ENCODE peak calls at places on chromosomes 1 and 21, in seven cellular contexts. D is HFF-Myc, S is AG10803, Q is ovary, U is AG09309, M is thoracic aorta, X is HCT116. G is an unnamed sample.

GRCh38 chr1:203490607-203491006 is 3.3 kb upstream of the OPTC start:
- DNase-seq in U (no peak), D (no peak), M (no peak), X (no peak), Q (no peak), S (no peak), G (no peak)

GRCh38 chr1:190847166-190847565 is 369.5 kb upstream of the BRINP3 start:
- DNase-seq in U (no peak), S (no peak), M (no peak), Q (no peak), D (no peak), X (no peak), G (no peak)

GRCh38 chr1:231724876-231725647 is 98.5 kb downstream of the DISC1 start:
- DNase-seq in S (peak; percentile 55), X (peak; percentile 76), M (no peak), D (peak; percentile 27), U (peak; percentile 13), Q (peak; percentile 42), G (no peak)

GRCh38 chr21:27564684-27565280 is 597.9 kb upstream of the ADAMTS5 start:
- DNase-seq in Q (no peak), X (no peak), U (no peak), M (no peak), D (no peak), S (peak; percentile 69), G (peak; percentile 20)

GRCh38 chr1:151511636-151512215 is 539 bp downstream of the CGN start:
- DNase-seq in Q (peak; percentile 61), M (no peak), X (no peak), S (no peak), D (no peak), U (no peak), G (no peak)

GRCh38 chr21:27954806-27955205 is 987.9 kb upstream of the ADAMTS5 start:
- DNase-seq in U (peak; percentile 79), M (no peak), S (peak; percentile 23), Q (no peak), D (peak; percentile 56), X (no peak), G (peak; percentile 52)

GRCh38 chr1:94580367-94581115 is 39.0 kb upstream of the F3 start:
- DNase-seq in X (no peak), S (peak; percentile 31), U (no peak), Q (no peak), M (no peak), D (no peak), G (no peak)

GRCh38 chr1:39525366-39526165 is 34.1 kb downstream of the BMP8A start:
- DNase-seq in U (no peak), X (no peak), D (no peak), M (no peak), Q (no peak), S (no peak), G (no peak)

GRCh38 chr1:232904566-232904965 is 45.8 kb upstream of the NTPCR start:
- DNase-seq in U (peak; percentile 59), M (no peak), D (no peak), S (peak; percentile 74), Q (no peak), X (no peak), G (peak; percentile 68)

GRCh38 chr1:1090424-1091343 is 16.6 kb upstream of the RNF223 start:
- DNase-seq in U (no peak), Q (peak; percentile 29), M (no peak), X (no peak), D (no peak), S (no peak), G (no peak)

GRCh38 chr1:232792949-232793348 is 12.3 kb upstream of the MAP10 start:
- DNase-seq in D (no peak), M (no peak), X (no peak), Q (no peak), S (no peak), U (no peak), G (no peak)

GRCh38 chr1:2801535-2802291 is at the start of gene TTC34:
- DNase-seq in U (no peak), S (no peak), Q (peak; percentile 36), D (no peak), M (no peak), X (peak; percentile 36), G (no peak)

GRCh38 chr1:95171270-95172245 is 54.4 kb downstream of the TLCD4 start:
- DNase-seq in X (no peak), D (no peak), U (no peak), Q (no peak), S (no peak), M (no peak), G (no peak)

GRCh38 chr1:67869233-67869632 is 36.0 kb upstream of the GNG12 start:
- DNase-seq in X (no peak), M (no peak), Q (no peak), S (no peak), D (no peak), U (no peak), G (no peak)

GRCh38 chr1:907611-908451 is 15.9 kb upstream of the SAMD11 start:
- DNase-seq in D (no peak), S (no peak), M (no peak), X (no peak), Q (no peak), U (no peak), G (no peak)

GRCh38 chr1:212012034-212012740 is 23.2 kb downstream of the INTS7 start:
- DNase-seq in X (peak; percentile 37), S (peak; percentile 66), Q (peak; percentile 72), U (peak; percentile 20), M (peak; percentile 13), D (no peak), G (no peak)

GRCh38 chr1:16166117-16166516 is 10.2 kb upstream of the EPHA2 start:
- DNase-seq in X (no peak), U (no peak), S (no peak), D (no peak), Q (no peak), M (no peak), G (no peak)

GRCh38 chr1:226973898-226974543 is 33.9 kb downstream of the COQ8A start:
- DNase-seq in D (no peak), M (peak; percentile 40), U (peak; percentile 3), X (no peak), Q (peak; percentile 83), S (peak; percentile 58), G (no peak)

GRCh38 chr1:233647083-233647482 is 33.2 kb downstream of the KCNK1 start:
- DNase-seq in U (peak; percentile 21), D (peak; percentile 54), X (no peak), M (no peak), S (peak; percentile 55), Q (no peak), G (no peak)

DNA sequence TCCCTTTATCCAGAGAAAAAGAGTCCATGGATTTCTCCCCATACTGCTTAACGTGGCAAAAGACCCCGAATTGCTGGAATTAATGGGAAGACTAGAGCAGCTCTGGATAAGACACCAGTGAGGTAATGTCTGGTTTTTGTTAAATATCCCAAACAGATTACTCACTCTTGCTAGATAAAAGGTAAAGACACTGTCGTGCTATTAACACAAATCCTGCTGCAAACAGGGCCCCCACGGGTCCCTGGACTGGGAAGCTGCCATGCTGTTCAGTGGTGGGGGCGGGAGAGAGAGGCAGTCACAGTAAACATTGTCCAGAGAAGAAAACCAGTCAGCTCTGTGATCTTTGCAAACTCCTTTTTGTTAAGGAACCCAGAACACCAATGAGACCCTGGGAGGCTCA is 15.2 kb upstream of the SRP9 start:
- DNase-seq in U (no peak), M (no peak), Q (no peak), S (no peak), X (no peak), D (no peak), G (no peak)
- H3K4me3 ChIP-seq in U (no peak overlapping the region), M (no peak overlapping the region), Q (no peak overlapping the region), S (no peak overlapping the region), X (no peak overlapping the region), D (no peak overlapping the region), G (no peak overlapping the region)

GRCh38 chr1:21783679-21784603 is 992 bp upstream of the USP48 start:
- DNase-seq in S (peak; percentile 63), U (peak; percentile 52), M (no peak), X (no peak), D (peak; percentile 87), Q (peak; percentile 64), G (peak; percentile 55)

GRCh38 chr1:21786640-21787039 is 3.7 kb upstream of the USP48 start:
- DNase-seq in Q (no peak), M (no peak), U (no peak), D (no peak), X (no peak), S (no peak), G (no peak)

GRCh38 chr1:21781971-21782867 is 730 bp downstream of the USP48 start:
- DNase-seq in U (no peak), S (peak; percentile 65), M (no peak), D (no peak), X (no peak), Q (no peak), G (no peak)

GRCh38 chr1:21779613-21780521 is 3.1 kb downstream of the USP48 start:
- DNase-seq in Q (no peak), S (no peak), D (no peak), M (no peak), X (no peak), U (no peak), G (no peak)

DNA sequence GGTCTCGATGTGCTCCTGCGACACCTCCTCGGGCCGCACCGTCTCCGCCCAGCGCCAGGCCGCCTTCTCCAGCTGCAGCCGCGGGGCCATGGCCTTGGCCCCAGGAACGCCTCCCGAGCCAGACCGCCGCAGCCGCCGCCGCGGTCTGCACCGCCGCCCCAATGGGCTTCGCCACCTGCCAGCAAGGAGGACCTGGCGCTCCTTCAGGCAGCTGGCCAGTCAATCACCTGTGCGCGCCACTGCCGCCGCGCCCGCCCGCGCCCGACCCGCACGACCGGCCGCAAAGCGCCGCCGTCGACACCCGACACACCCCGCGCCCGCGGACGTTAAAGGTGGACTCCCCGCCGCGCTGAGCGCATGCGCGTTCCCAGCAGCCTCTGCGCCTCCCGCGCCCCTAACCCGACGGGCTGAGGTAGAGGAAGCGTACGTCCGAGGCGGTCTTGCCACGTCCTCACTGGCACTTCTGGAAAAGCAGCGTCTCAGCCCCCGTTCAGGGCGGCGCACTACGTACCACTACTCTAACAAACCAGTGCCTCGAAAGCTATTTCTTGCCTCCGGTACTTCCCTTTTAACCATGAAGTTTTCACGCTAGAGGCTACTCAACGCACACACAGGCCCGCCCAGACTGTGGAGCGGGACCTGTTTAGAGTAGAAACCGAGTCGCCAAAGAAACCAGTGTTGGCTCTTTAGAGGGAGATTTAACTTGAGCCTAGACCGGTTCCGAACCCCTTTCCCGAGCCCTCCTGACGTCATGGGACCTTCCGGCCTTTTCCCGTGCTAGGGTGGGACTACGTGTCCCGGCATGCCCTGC is at the start of gene USP48:
- DNase-seq in D (peak; percentile 79), M (peak; percentile 94), U (peak; percentile 85), X (peak; percentile 92), S (peak; percentile 96), Q (peak; percentile 98), G (peak; percentile 94)
- TF ChIP-seq CTCF in D (no peak), M (no peak), U (no peak), X (no peak), S (no peak), Q (peak; percentile 15), G (no peak)

DNA sequence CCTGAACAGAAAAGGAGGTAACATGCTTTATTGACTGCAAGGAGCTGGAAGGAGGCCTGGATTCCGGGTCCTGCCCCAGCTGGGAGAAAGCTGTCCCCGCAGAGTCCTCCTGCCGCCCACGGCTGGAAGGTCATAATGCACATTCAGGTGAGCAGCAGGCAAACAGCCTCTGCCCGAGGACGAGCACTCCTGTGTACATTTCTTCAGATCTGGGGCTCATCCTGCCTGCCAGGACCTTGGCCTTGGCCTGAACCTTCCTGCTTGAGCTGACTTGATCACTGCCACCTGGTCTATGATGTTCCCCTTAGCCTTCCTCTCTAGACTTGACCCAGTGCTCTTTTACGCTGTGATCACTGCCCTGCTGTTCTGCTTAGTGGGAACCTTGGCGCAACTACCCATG is 17.9 kb upstream of the ZNF436 start:
- DNase-seq in U (no peak), X (no peak), M (no peak), Q (peak; percentile 74), S (no peak), D (no peak), G (no peak)
- H3K4me3 ChIP-seq in U (no peak overlapping the region), X (no peak overlapping the region), M (no peak overlapping the region), Q (no peak overlapping the region), S (no peak overlapping the region), D (no peak overlapping the region), G (no peak overlapping the region)

GRCh38 chr1:158121604-158122254 is 59.0 kb upstream of the CD1D start:
- DNase-seq in X (peak; percentile 59), S (peak; percentile 18), Q (peak; percentile 53), D (no peak), U (no peak), M (no peak), G (no peak)
- TF ChIP-seq CTCF in X (peak; percentile 95), S (peak; percentile 65), Q (no peak), D (peak; percentile 71), U (peak; percentile 63), M (peak; percentile 31), G (peak; percentile 64)

G was measured in AG04450.